ENCODE peak calls at places on chromosome 6, in four cellular contexts. S, Y, U and L are unnamed samples.

GRCh38 chr6:113489946-113490345 is 367.2 kb upstream of the MARCKS start:
- DNase-seq in U (no peak), Y (no peak), S (no peak), L (peak; percentile 68)

GRCh38 chr6:131683479-131683878 is 17.7 kb downstream of the OR2A4 start:
- DNase-seq in S (no peak), U (no peak), Y (no peak), L (no peak)

GRCh38 chr6:118387921-118388701 is 160.0 kb upstream of the PLN start:
- DNase-seq in S (no peak), Y (peak; percentile 80), U (peak; percentile 69), L (peak; percentile 52)

GRCh38 chr6:13487122-13488014 is at the start of gene GFOD1:
- DNase-seq in Y (peak; percentile 60), S (peak; percentile 77), U (no peak), L (peak; percentile 41)

GRCh38 chr6:158149641-158150040 is 18.4 kb downstream of the SERAC1 start:
- DNase-seq in U (no peak), S (no peak), Y (no peak), L (no peak)

GRCh38 chr6:53029761-53030160 is 34.7 kb upstream of the GSTA4 start:
- DNase-seq in Y (no peak), S (no peak), U (no peak), L (no peak)

GRCh38 chr6:47248446-47248845 is 61.3 kb downstream of the TNFRSF21 start:
- DNase-seq in Y (no peak), S (no peak), U (no peak), L (no peak)

GRCh38 chr6:109104512-109104911 is 9.2 kb downstream of the CEP57L1 start:
- DNase-seq in Y (no peak), S (no peak), U (no peak), L (no peak)

GRCh38 chr6:9948600-9949138 is 466.2 kb downstream of the TFAP2A start:
- DNase-seq in U (no peak), Y (no peak), S (no peak), L (no peak)

GRCh38 chr6:34745277-34746103 is 11.8 kb upstream of the SNRPC start:
- DNase-seq in Y (no peak), S (no peak), U (peak; percentile 24), L (no peak)

GRCh38 chr6:151063339-151063738 is 176.4 kb upstream of the AKAP12 start:
- DNase-seq in Y (peak; percentile 68), U (peak; percentile 65), S (no peak), L (peak; percentile 43)

GRCh38 chr6:26311012-26311384 is 54.0 kb upstream of the BTN3A2 start:
- DNase-seq in S (peak; percentile 35), U (no peak), Y (no peak), L (no peak)

GRCh38 chr6:116450769-116451740 is 10.1 kb upstream of the CALHM6 start:
- DNase-seq in U (no peak), Y (no peak), S (peak; percentile 47), L (no peak)

GRCh38 chr6:87407531-87407895 is 259 bp upstream of the CFAP206 start:
- DNase-seq in Y (no peak), S (no peak), U (no peak), L (no peak)

GRCh38 chr6:156280131-156280530 is 497.0 kb upstream of the ARID1B start:
- DNase-seq in U (no peak), S (peak; percentile 16), Y (no peak), L (no peak)

GRCh38 chr6:1499798-1500197 is 109.9 kb upstream of the FOXC1 start:
- DNase-seq in S (no peak), U (no peak), Y (no peak), L (no peak)

GRCh38 chr6:169165561-169166300 is 87.9 kb downstream of the THBS2 start:
- DNase-seq in U (no peak), Y (no peak), S (no peak), L (no peak)

GRCh38 chr6:156938143-156938542 is 161.0 kb downstream of the ARID1B start:
- DNase-seq in S (no peak), Y (no peak), U (no peak), L (no peak)

GRCh38 chr6:131765081-131765852 is 42.6 kb upstream of the ENPP1 start:
- DNase-seq in Y (peak; percentile 78), S (no peak), U (no peak), L (peak; percentile 82)

GRCh38 chr6:158633127-158633526 is 11.4 kb downstream of the DYNLT1 start:
- DNase-seq in S (no peak), Y (no peak), U (no peak), L (no peak)

DNA sequence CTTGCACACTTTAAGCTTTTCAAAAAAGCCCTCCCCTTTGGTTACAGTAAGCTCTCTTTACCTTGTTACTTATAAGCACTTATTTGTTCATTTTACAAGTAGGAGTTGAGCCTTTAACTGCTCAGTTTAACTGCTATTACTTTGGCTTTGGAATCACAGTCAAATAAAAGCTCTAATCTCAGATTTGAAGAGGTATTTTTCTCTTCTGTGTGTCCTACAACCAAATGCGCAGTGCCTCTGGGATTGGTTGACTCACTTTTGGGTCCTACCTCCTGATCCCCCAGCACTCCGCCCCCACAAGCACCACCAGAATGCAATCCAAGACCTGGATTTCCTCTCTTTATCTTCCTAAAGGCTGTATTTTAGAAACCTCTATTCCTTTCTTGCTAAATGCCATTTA is 2.5 kb downstream of the NCOA7 start:
- DNase-seq in Y (no peak), S (no peak), U (no peak), L (no peak)
- H3K4me3 ChIP-seq in Y (no peak overlapping the region), S (no peak overlapping the region), U (no peak overlapping the region), L (no peak overlapping the region)

DNA sequence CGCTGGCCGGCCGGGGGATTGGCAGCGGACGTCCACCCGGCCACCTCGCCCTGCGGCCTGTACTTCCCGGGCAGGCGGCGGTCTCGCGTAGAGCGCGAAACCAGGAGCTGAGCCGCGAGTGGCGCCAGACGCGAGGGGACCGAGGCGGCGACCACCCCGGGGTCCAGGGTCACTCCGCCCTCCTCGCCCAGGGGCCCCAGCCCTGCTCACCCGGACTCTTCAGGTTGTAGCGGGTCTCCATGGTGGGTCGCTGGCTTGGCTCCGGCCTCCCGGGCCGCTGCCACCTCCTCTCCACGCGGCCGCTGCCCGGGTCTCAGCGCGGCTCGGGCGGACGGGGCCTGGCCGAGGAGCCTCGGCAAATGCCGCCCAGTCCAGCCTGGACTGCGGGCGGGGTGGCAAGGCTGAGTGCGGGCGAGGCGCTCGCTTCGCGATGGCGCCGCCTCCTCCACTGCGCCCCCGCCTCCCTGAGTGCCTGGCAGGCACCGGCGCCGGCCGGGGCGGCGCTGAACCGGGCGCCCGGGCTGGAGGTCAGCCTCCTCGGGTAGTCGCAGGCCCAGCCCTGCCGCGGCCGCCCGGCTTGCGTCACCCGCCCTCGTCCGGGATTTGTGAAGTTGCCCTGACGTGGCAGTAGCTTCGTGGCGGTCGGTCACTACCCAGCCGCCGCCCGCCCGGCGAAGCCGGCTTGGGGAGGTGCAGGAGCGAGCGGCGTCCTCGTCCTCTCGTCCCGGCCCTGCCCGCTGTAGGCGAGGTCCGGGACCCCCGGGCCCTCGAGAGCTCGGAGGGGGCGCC is at the start of gene UBE2J1:
- DNase-seq in Y (peak; percentile 69), U (peak; percentile 69), S (peak; percentile 78), L (peak; percentile 81)
- TF ChIP-seq CTCF in Y (no peak), U (no peak), S (no peak), L (no peak)

DNA sequence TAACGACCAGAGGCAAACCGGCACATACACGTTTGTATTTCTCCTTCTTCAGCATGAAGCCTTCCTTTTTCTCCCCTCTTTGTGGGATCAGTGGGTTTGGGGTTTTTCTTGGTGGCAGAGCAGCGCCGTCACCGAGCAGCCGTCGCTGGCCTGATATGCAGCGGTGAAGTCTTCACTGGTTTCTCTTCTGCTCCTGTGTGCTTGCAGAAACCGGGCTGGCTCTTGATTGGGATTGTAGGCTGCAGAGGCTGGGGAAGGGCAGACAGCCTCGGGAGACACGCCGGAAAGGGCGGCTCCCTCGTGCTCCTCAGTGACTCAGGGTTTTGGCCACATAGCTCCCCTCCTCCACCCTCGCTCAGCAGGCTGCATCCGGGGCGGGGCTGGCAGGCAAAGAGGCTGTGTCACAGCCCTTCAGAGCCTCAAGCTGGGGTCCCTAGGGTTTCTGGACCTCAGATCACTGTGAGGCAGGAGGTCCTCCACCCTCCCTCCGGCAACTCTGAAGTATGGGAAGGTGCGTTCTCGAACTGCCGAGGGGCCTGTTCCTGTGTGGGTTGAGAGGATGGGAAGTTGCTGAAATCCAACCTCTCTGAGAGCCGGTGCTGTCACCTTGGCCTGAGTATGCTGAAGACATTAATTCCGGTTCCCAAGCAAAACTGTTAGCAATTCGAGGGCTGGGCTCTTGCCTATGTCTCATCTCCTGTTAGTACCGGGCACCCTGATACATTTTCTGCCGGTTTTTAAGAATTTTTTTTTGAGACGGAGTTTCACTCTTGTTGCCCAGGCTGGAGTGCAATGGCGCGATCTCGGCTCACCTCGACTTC is 24.2 kb downstream of the NQO2 start:
- DNase-seq in Y (no peak), U (no peak), S (peak; percentile 94), L (peak; percentile 65)
- H3K4me3 ChIP-seq in Y (peak overlapping the region; percentile 29), U (no peak overlapping the region), S (peak overlapping the region; percentile 55), L (peak overlapping the region; percentile 41)

DNA sequence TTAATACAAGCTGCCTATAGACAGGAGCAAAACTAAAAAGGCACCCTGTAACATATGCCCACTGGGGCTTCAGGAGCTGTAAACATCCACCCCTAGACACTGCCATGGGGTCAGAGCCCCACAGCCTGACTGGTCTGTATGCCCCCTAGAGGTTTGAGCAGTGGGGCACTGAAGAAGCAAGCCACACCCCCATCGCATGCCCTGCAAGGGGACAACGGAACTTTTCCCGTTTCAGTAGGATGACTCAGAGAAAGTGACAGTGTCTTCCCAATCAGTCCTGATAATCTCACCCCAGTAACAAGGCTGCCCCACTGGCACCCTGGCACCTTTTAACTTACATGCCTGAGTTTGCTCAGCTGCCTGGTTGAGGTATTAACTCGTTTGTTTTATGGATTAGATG is 35.9 kb downstream of the BEND3 start:
- DNase-seq in U (no peak), Y (no peak), S (no peak), L (no peak)
- TF ChIP-seq CTCF in U (no peak), Y (no peak), S (no peak), L (no peak)

GRCh38 chr6:22221211-22221610 is 75.6 kb downstream of the PRL start:
- DNase-seq in U (no peak), Y (no peak), S (no peak), L (no peak)

GRCh38 chr6:22222469-22222868 is 74.4 kb downstream of the PRL start:
- DNase-seq in Y (no peak), S (no peak), U (no peak), L (no peak)

GRCh38 chr6:22219916-22220315 is 76.9 kb downstream of the PRL start:
- DNase-seq in U (no peak), S (no peak), Y (no peak), L (no peak)

GRCh38 chr6:22218410-22218809 is 78.4 kb downstream of the PRL start:
- DNase-seq in U (no peak), Y (no peak), S (no peak), L (no peak)

GRCh38 chr6:22221630-22222029 is 75.2 kb downstream of the PRL start:
- DNase-seq in U (no peak), Y (no peak), S (no peak), L (no peak)
- H3K4me3 ChIP-seq in U (no peak overlapping the region), Y (no peak overlapping the region), S (no peak overlapping the region), L (no peak overlapping the region)

DNA sequence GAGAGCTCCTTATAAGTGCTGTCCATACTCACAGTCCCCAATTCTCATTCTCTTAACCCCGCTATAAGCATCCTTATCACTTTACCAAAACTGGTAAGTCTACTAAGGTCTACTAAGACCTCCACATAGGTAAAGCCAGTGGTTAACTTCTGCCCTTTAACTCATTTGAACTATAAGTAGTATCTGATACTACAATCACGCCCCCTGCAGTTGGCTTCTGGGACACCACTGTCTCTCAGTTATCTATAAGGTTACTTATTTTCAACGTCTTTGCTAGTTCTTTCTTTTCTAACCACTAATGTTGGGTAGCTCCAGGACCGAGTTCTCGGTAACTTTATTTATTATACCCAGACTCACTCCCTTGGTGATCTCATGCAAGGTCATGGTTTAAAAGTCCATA is 142.6 kb downstream of the ARHGAP18 start:
- DNase-seq in S (no peak), U (no peak), Y (no peak), L (no peak)
- TF ChIP-seq CTCF in S (no peak), U (peak; percentile 5), Y (peak; percentile 31), L (peak; percentile 41)